ENCODE peak calls at places on chromosome 3, in eight cellular contexts. S is BJ, K is ovary, C is lower leg skin, L is heart left ventricle, D is breast epithelium, M is bronchial epithelial cell, B is PC-3. X is an unnamed sample.
A peak's percentile ranks its signal among the peaks of the same experiment; 100 is the strongest.

GRCh38 chr3:194130807-194131589 is 5.0 kb upstream of the HES1 start:
- DNase-seq in L (no peak), D (no peak), B (peak; percentile 97), C (no peak), M (peak; percentile 50), K (no peak), S (no peak), X (no peak)

GRCh38 chr3:14458434-14459280 is 56.3 kb downstream of the SLC6A6 start:
- DNase-seq in K (no peak), B (no peak), L (no peak), M (peak; percentile 77), S (no peak), C (no peak), D (no peak), X (no peak)

GRCh38 chr3:131361464-131362421 is 19.8 kb upstream of the NUDT16 start:
- DNase-seq in M (peak; percentile 81), D (peak; percentile 90), B (peak; percentile 88), L (peak; percentile 84), K (peak; percentile 77), C (peak; percentile 53), S (no peak), X (no peak)

GRCh38 chr3:55935241-55935640 is 448.1 kb upstream of the WNT5A start:
- DNase-seq in L (no peak), K (no peak), B (no peak), C (no peak), S (no peak), M (no peak), D (no peak), X (no peak)

GRCh38 chr3:88307666-88308065 is 157.9 kb downstream of the C3orf38 start:
- DNase-seq in C (no peak), B (no peak), M (no peak), K (no peak), L (no peak), S (no peak), D (no peak), X (no peak)

GRCh38 chr3:175146258-175146657 is 287.1 kb downstream of the NAALADL2 start:
- DNase-seq in K (no peak), D (no peak), C (no peak), M (peak; percentile 8), S (no peak), L (no peak), B (peak; percentile 50), X (peak; percentile 7)

GRCh38 chr3:14525685-14526631 is 14.2 kb downstream of the GRIP2 start:
- DNase-seq in D (peak; percentile 43), K (no peak), B (peak; percentile 25), C (no peak), L (no peak), M (peak; percentile 67), S (peak; percentile 18), X (peak; percentile 10)

GRCh38 chr3:72265250-72265649 is 480.3 kb upstream of the PROK2 start:
- DNase-seq in S (no peak), L (no peak), D (no peak), B (no peak), C (no peak), K (no peak), M (peak; percentile 12), X (no peak)

GRCh38 chr3:65723011-65723410 is 315.7 kb downstream of the MAGI1 start:
- DNase-seq in S (no peak), D (no peak), B (no peak), C (no peak), L (no peak), K (no peak), M (no peak), X (no peak)

GRCh38 chr3:138824114-138824506 is 10.6 kb downstream of the PIK3CB start:
- DNase-seq in S (no peak), B (peak; percentile 7), C (no peak), K (no peak), L (no peak), M (no peak), D (no peak), X (no peak)

GRCh38 chr3:168996622-168997021 is 666.9 kb downstream of the MECOM start:
- DNase-seq in B (no peak), K (no peak), D (no peak), M (no peak), C (no peak), L (no peak), S (no peak), X (no peak)

GRCh38 chr3:188046561-188047213 is 107.3 kb upstream of the LPP start:
- DNase-seq in K (no peak), D (no peak), B (peak; percentile 74), M (no peak), S (no peak), C (no peak), L (no peak), X (no peak)

DNA sequence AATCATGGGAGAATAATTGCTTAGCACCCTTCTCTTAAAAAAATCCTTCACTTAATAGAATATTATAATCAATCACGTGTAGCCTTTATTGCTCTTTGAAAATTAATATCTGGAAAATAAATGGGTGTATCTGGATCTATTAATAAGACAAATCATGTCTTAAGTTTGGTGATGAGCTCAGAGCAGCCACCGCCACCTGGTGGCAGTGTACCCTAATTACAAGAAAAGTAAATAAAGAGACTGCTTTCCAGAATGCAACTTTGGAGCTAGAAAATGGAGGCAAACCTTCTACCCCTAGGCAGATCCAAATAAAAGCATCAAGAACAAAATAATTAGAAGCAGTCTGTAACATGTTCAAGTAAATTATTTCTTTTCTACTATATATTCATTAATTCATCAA is 43.5 kb downstream of the EPHB1 start:
- DNase-seq in C (no peak), M (no peak), K (no peak), D (no peak), S (no peak), L (no peak), B (peak; percentile 2), X (no peak)
- TF ChIP-seq CTCF in C (no peak), M (peak; percentile 7), K (no peak), D (no peak), S (peak; percentile 35), L (no peak), B (peak; percentile 57), X (no peak)

GRCh38 chr3:170360476-170360875 is 3.0 kb downstream of the SKIL start:
- DNase-seq in L (no peak), K (no peak), D (no peak), B (no peak), M (no peak), C (no peak), S (no peak), X (no peak)
- H3K4me3 ChIP-seq in L (peak overlapping the region; percentile 98), K (no peak overlapping the region), D (no peak overlapping the region), B (no peak overlapping the region), M (no peak overlapping the region), C (no peak overlapping the region), S (no peak overlapping the region), X (no peak overlapping the region)

DNA sequence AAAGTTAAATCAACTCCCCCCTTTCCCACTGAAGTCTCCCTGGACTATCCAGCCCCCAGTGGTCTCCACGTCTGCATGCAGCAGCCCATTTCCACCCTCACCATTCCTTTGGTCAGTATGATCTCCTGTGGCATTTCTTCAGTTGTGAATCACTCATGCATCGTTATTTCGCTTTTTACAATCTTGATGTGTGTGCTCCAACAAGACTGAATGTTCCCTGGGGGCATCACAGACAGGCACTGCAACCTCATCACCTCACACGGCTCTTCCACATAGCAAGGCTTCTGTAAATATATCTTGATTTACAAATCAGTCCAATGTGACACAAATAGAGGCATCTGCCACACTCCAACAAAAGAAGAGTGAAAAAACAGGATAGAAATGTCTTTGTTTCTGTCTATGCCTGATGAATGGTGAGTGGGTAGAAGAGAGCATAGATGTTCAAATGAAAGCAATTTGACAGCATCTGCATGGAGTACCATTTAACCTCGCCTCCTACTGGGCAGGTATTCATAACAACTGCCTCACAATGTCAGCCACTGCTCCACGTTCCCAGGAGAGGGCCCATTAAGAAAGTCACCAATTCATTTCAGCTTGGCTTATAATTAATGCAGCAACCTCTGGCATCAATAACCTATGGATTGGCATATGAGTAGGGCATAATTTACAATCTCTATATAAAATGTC is 5.2 kb downstream of the HEG1 start:
- DNase-seq in D (no peak), S (no peak), C (no peak), B (no peak), L (no peak), M (no peak), K (no peak), X (no peak)
- TF ChIP-seq CTCF in D (no peak), S (no peak), C (no peak), B (no peak), L (no peak), M (no peak), K (no peak), X (no peak)

DNA sequence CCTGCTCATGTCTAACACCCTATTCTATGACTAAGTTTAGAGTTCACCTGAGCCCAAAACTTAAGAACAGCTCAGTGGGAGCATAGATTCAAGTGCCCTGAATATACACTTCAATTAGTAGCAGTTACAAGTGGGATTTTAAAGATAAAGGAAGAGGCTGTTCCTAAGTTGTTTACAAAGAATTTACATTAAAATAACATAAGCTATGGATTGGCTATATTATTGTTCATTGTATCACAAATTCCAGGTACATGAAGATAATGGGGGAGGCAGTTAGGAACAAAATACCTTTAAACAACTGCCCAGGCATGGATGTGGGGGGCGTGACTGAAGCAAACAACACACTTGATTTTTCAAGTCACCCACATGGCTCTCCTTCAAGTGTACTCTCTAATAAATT is 52.7 kb downstream of the ROPN1B start:
- DNase-seq in M (no peak), C (no peak), B (no peak), K (no peak), D (no peak), L (no peak), S (no peak), X (no peak)
- H3K4me3 ChIP-seq in M (no peak overlapping the region), C (no peak overlapping the region), B (no peak overlapping the region), K (no peak overlapping the region), D (no peak overlapping the region), L (no peak overlapping the region), S (no peak overlapping the region), X (no peak overlapping the region)

DNA sequence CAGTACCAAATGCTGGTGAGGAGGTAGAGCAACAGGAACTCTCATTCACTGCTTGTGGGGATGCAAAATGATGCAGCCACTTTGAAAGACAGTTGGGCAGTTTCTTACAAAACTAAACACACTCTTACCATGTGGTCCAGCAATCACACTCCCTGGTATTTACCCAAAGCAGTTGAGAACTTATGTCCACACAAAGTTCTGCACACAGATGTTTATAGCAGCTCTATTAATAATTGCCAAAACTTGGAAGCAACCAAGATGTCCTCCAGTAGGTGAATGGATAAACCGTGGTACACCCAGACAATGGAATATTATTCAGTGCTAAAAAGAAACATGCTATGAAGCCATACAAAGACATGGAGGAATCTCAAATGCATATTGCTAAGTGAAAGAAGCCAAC is 139.1 kb upstream of the SLC6A11 start:
- DNase-seq in L (no peak), M (no peak), K (no peak), S (no peak), C (no peak), D (no peak), B (no peak), X (no peak)
- TF ChIP-seq CTCF in L (no peak), M (no peak), K (no peak), S (no peak), C (no peak), D (no peak), B (no peak), X (no peak)